ENCODE peak calls at places on chromosomes 11 and 22, in six cellular contexts. V is IMR-90, L is H1, J is H9, C is neuronal stem cell, S is mesendoderm. N is an unnamed sample.
A peak's percentile ranks its signal among the peaks of the same experiment; 100 is the strongest.

GRCh38 chr11:19817265-19817851 is 104.7 kb downstream of the NAV2 start:
- DNase-seq in L (peak; percentile 67), S (peak; percentile 83), J (peak; percentile 82), C (no peak), V (no peak), N (no peak)

GRCh38 chr11:65648997-65649491 is 11.1 kb downstream of the SIPA1 start:
- DNase-seq in V (no peak), L (no peak), S (no peak), C (no peak), J (no peak), N (no peak)

GRCh38 chr11:35541621-35542375 is 16.4 kb upstream of the PAMR1 start:
- DNase-seq in V (peak; percentile 93), C (no peak), L (no peak), S (peak; percentile 26), J (no peak), N (peak; percentile 82)

GRCh38 chr11:127074151-127074761 is 73.7 kb upstream of the KIRREL3 start:
- DNase-seq in S (peak; percentile 67), L (peak; percentile 21), C (peak; percentile 9), J (peak; percentile 62), V (peak; percentile 72), N (peak; percentile 82)

GRCh38 chr22:47370448-47371262 is 608.2 kb downstream of the TBC1D22A start:
- DNase-seq in S (no peak), J (no peak), V (no peak), C (no peak), L (no peak), N (no peak)

GRCh38 chr11:5476184-5476819 is 12.2 kb upstream of the OR52D1 start:
- DNase-seq in V (peak; percentile 57), C (peak; percentile 38), S (peak; percentile 64), J (peak; percentile 56), L (no peak), N (peak; percentile 75)

GRCh38 chr11:18650859-18651557 is 16.9 kb upstream of the SPTY2D1 start:
- DNase-seq in C (peak; percentile 21), J (peak; percentile 82), L (peak; percentile 31), V (peak; percentile 69), S (peak; percentile 90), N (peak; percentile 94)

GRCh38 chr22:44639891-44640617 is 62.0 kb upstream of the PRR5 start:
- DNase-seq in C (no peak), J (peak; percentile 30), S (no peak), V (no peak), L (no peak), N (no peak)

GRCh38 chr22:42803454-42803853 is 53.6 kb downstream of the ARFGAP3 start:
- DNase-seq in L (no peak), S (no peak), C (no peak), J (peak; percentile 16), V (no peak), N (no peak)

GRCh38 chr11:2667940-2668339 is 31.9 kb downstream of the KCNQ1OT1 start:
- DNase-seq in V (no peak), J (no peak), S (no peak), L (no peak), C (no peak), N (no peak)

GRCh38 chr11:128182844-128183243 is 404.5 kb downstream of the ETS1 start:
- DNase-seq in C (no peak), V (no peak), L (no peak), J (no peak), S (peak; percentile 57), N (no peak)

GRCh38 chr22:23793326-23793725 is 6.6 kb downstream of the SMARCB1 start:
- DNase-seq in V (no peak), L (no peak), S (peak; percentile 49), C (no peak), J (no peak), N (no peak)
- H2BK5ac ChIP-seq in V (no peak overlapping the region), L (no peak overlapping the region), S (no peak overlapping the region), C (no peak overlapping the region), J (no peak overlapping the region), N (no peak overlapping the region)

DNA sequence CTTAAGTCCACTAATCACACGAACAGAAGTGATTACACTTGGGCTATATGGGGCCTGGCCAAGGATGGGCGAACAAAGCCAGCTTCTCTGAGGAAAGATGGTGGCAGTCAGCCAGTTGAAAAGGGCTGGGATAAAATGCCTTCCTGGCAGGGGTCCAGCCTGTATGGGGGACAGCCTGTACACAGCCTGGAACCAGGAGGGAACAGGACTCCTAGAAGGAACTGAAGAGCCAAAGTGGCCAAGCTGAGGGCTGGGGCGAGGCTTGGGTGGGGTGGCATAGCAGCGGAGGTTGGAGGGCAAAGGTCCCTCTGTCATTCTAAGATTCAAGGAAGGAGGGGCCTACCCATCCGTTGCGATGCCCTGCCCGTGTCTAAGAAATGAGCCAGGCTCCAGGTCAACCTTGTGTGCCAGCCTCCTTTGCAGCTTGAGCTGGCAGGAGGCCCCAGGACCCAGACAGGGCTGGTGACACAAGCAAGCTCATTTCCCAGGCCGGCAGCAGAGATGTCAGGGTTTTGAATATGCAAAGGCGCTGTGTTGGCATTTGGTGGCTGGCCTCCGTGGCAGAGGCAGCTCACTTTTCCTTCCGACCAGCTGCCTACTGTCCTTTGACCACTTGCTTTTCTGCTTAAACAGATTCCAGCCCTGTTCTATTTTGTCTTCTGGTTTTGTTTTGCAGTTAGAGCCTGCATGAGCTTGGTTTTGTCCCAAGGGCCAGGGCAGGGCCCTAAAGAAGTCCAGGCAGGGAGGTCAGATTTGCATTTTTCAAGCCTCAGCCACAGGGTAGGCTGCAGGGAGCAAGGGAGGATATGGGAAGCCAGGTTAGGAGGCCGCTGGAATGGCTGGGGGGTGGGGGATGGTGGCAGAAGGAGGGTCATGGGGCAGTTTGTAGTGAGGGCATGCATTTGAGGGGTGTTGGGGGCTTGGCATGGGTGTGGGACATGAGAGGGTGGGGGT is 22.8 kb downstream of the FADD start:
- DNase-seq in L (no peak), J (peak; percentile 52), S (peak; percentile 49), V (no peak), C (no peak), N (no peak)
- H2BK5ac ChIP-seq in L (peak overlapping the region; percentile 90), J (no peak overlapping the region), S (peak overlapping the region; percentile 97), V (no peak overlapping the region), C (no peak overlapping the region), N (no peak overlapping the region)

DNA sequence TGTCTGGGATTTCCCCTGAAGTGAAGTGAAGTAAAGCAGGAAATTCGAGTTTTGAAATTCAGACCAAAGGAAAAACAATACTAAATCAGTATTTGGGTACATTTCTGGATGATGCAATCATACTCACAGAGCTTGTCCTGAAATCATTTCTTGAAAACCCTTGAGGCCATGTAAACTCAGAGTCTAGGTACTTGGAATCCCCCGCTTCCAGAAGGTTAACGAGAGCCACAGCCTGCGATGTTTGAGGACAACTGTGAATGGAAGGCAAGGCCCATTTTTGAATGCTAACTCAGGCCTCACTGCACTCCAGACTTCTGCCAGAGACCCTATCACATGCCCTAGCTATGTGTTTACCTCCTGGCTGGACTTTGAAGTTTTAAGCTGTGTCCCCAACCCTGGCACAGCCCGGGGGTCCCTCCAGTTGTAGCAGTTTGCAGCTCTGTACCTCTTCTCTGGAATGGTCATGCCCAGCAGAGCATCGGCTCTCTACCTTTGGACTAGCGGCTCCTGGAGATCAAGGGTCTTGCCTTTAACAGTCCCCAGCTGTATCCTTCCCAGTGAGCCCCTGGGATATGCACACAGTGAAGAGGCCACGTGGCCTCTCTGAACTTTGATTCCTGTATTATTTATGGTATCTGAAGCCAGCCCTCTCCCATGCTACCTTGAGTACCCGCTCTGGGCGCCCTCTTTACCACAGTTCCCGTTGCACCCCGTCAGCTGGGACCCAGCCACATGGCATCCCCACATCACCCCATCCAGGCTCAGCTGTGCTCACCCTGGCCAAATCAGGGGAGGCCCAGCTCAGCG is 5.6 kb upstream of the FTH1 start:
- DNase-seq in V (peak; percentile 91), J (no peak), L (no peak), S (no peak), C (no peak), N (peak; percentile 99)
- H2BK5ac ChIP-seq in V (peak overlapping the region; percentile 98), J (no peak overlapping the region), L (no peak overlapping the region), S (no peak overlapping the region), C (no peak overlapping the region), N (peak overlapping the region; percentile 84)

GRCh38 chr22:24445481-24446290 is 18.3 kb downstream of the ADORA2A start:
- DNase-seq in J (peak; percentile 41), C (peak; percentile 46), V (no peak), L (no peak), S (peak; percentile 54), N (no peak)
- H2BK5ac ChIP-seq in J (no peak overlapping the region), C (no peak overlapping the region), V (no peak overlapping the region), L (no peak overlapping the region), S (no peak overlapping the region), N (no peak overlapping the region)

GRCh38 chr11:96321066-96321465 is 21.9 kb downstream of the MAML2 start:
- DNase-seq in C (no peak), J (no peak), V (no peak), L (no peak), S (no peak), N (no peak)

GRCh38 chr11:96326954-96327353 is 16.0 kb downstream of the MAML2 start:
- DNase-seq in L (no peak), C (no peak), J (no peak), V (no peak), S (no peak), N (no peak)

GRCh38 chr11:96322775-96323642 is 20.0 kb downstream of the MAML2 start:
- DNase-seq in C (no peak), S (no peak), V (no peak), L (no peak), J (no peak), N (no peak)

GRCh38 chr11:96324912-96325311 is 18.1 kb downstream of the MAML2 start:
- DNase-seq in S (peak; percentile 87), C (no peak), L (no peak), V (peak; percentile 83), J (no peak), N (peak; percentile 77)

DNA sequence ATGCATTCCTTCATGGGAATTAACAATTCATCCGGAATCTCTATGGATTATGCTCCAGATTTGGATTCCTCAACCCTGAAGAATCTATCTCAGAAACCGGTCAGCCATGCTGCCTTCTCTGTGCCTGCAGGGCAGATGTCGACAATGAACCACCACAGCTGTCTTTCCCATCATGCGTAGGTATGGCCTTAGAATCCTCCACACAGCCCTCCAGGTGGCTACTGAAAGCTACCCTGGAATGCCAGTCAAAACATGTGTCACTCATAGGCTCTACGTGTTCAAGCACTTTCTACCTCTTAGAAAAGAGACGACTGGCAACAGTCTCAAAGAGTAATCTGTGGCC is 19.4 kb downstream of the MAML2 start:
- DNase-seq in C (no peak), S (no peak), J (no peak), V (no peak), L (no peak), N (peak; percentile 96)
- H2BK5ac ChIP-seq in C (no peak overlapping the region), S (no peak overlapping the region), J (no peak overlapping the region), V (peak overlapping the region; percentile 94), L (no peak overlapping the region), N (peak overlapping the region; percentile 64)

DNA sequence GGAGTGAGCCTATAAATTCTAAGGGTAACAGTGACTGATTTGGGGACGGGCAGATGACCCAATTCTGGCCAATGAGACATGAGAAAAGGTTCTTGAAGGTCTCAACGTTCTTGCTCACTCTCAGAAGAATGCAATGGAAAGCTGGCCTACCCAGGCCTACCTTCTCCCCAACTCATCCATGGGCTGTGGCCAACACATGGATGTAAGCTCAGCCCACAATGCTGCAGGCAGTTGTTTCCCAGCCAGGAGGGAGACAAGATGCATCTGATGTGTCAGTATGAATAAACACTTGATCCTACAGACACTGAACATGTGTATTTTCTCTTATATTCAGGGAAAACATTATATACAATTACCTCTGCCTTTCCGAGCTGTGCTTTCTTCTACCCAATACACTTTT is 24.4 kb downstream of the PI4KA start:
- DNase-seq in V (no peak), J (no peak), C (no peak), L (no peak), S (no peak), N (no peak)
- H2BK5ac ChIP-seq in V (no peak overlapping the region), J (no peak overlapping the region), C (no peak overlapping the region), L (no peak overlapping the region), S (no peak overlapping the region), N (no peak overlapping the region)

N was measured in trophoblast cell.